ENCODE peak calls at places on chromosomes 12 and 14, in five cellular contexts. E, C, W, S and F are unnamed samples. For H3K9me3, the result is how much of the 10 kb centered on the place peaks cover.

GRCh38 chr12:104372048-104372720 is 68.6 kb downstream of the EID3 start:
- DNase-seq in E (peak), C (no peak), W (no peak), S (no peak), F (no peak)

GRCh38 chr12:113862570-113863454 is 103.3 kb downstream of the RBM19 start:
- DNase-seq in E (no peak), C (no peak), W (no peak), S (no peak), F (peak)

GRCh38 chr12:112121780-112122565 is 3.4 kb upstream of the TRAFD1 start:
- DNase-seq in E (no peak), C (peak), W (no peak), S (peak), F (peak)

GRCh38 chr12:107774349-107775029 is at the start of gene ASCL4:
- DNase-seq in E (no peak), C (no peak), W (no peak), S (no peak), F (no peak)

GRCh38 chr12:65885716-65886115 is 61.4 kb downstream of the HMGA2 start:
- DNase-seq in E (no peak), C (no peak), W (no peak), S (no peak), F (no peak)

GRCh38 chr12:119447618-119448017 is 113.1 kb downstream of the CCDC60 start:
- DNase-seq in E (no peak), C (no peak), W (no peak), S (no peak), F (no peak)

GRCh38 chr12:53172352-53172751 is 8.2 kb upstream of the ZNF740 start:
- DNase-seq in E (no peak), C (no peak), W (peak), S (no peak), F (peak)

GRCh38 chr14:74882103-74882920 is 596 bp downstream of the DLST start:
- DNase-seq in E (peak), C (peak), W (peak), S (peak), F (peak)

GRCh38 chr12:60849723-60850122 is 1253.9 kb downstream of the SLC16A7 start:
- DNase-seq in E (no peak), C (no peak), W (no peak), S (no peak), F (no peak)

GRCh38 chr14:103657466-103657865 is 28.5 kb downstream of the KLC1 start:
- DNase-seq in E (no peak), C (no peak), W (no peak), S (no peak), F (peak)

GRCh38 chr12:11916113-11916512 is 154.6 kb upstream of the BCL2L14 start:
- DNase-seq in E (no peak), C (no peak), W (no peak), S (no peak), F (no peak)

GRCh38 chr12:28035483-28035882 is 63.0 kb upstream of the PTHLH start:
- DNase-seq in E (no peak), C (no peak), W (no peak), S (no peak), F (peak)

GRCh38 chr12:53214221-53214620 is 7.2 kb upstream of the ITGB7 start:
- DNase-seq in E (no peak), C (no peak), W (no peak), S (no peak), F (no peak)

GRCh38 chr14:97266653-97267052 is 469.5 kb downstream of the VRK1 start:
- DNase-seq in E (no peak), C (peak), W (no peak), S (no peak), F (no peak)

GRCh38 chr12:56867216-56867615 is 67.0 kb downstream of the SDR9C7 start:
- DNase-seq in E (no peak), C (no peak), W (no peak), S (no peak), F (no peak)
- H3K9me3 ChIP-seq in E (under half), C (half or more), W (under half), S (under half), F (under half)

DNA sequence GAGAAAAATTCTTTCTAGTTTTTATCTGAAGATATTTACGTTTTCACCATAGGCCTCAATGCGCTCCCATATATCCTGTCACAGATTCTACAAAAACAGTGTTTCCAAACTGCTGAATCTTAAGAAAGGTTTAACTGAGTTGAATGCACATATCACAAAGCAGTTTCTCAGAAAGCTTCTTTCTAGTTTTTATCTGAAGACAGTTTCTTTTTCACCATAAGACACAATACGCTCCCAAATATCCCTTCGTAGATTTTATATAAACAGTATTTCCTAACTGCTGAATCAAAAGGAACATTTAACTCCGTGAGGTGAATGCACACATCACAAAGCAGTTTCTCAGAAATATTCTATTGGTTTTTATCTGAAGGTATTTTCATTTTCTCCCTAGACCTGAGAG is 385.5 kb downstream of the ALG10 start:
- DNase-seq in E (no peak), C (no peak), W (no peak), S (no peak), F (no peak)
- H3K9me3 ChIP-seq in E (half or more), C (under half), W (under half), S (under half), F (under half)

DNA sequence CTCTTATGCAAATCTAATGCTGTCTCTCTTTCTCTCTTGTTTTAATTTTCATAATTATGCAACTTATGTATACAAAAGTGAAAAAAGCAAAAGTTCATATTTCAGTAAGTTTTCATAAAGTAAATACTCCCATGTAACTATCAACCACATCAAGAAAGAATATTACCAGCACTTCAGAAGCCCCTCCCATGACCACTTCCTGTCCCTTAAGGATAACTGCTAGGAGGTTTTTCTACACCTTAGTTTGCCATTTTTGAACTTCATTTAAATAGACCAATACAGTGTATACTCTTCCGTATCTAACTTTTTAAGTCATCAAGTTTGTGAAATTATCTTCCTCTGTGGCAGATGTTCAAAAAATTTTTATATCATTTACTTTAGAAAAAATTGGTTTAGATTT is 547 bp upstream of the OR4K15 start:
- DNase-seq in E (no peak), C (no peak), W (no peak), S (no peak), F (no peak)
- H3K9me3 ChIP-seq in E (under half), C (under half), W (under half), S (under half), F (under half)

GRCh38 chr12:130650131-130650530 is 66.0 kb downstream of the RIMBP2 start:
- DNase-seq in E (no peak), C (no peak), W (no peak), S (no peak), F (no peak)

GRCh38 chr12:130647814-130648213 is 68.3 kb downstream of the RIMBP2 start:
- DNase-seq in E (no peak), C (no peak), W (no peak), S (no peak), F (no peak)

GRCh38 chr12:130651188-130651587 is 64.9 kb downstream of the RIMBP2 start:
- DNase-seq in E (no peak), C (no peak), W (no peak), S (no peak), F (no peak)

GRCh38 chr12:130649646-130650045 is 66.5 kb downstream of the RIMBP2 start:
- DNase-seq in E (no peak), C (no peak), W (no peak), S (no peak), F (no peak)

GRCh38 chr12:130649101-130649571 is 67.0 kb downstream of the RIMBP2 start:
- DNase-seq in E (no peak), C (no peak), W (no peak), S (no peak), F (no peak)
- H3K9me3 ChIP-seq in E (under half), C (under half), W (under half), S (under half), F (under half)